ENCODE peak calls at places on chromosomes 3 and 15, in nine cellular contexts. H is neural crest cell; X is AG09319; I is mucosa of descending colon; T is CD4-positive, alpha-beta T cell; V is K562; Q is body of pancreas; E is CD8-positive, alpha-beta T cell; D is dorsolateral prefrontal cortex. U is an unnamed sample.

GRCh38 chr3:27752926-27753325 is 30.8 kb upstream of the EOMES start:
- DNase-seq in Q (no peak), X (no peak), D (no peak), I (no peak), T (no peak), V (no peak), H (no peak), E (no peak), U (no peak)

GRCh38 chr3:196238612-196239190 is 22.4 kb downstream of the SLC51A start:
- DNase-seq in H (no peak), I (no peak), V (no peak), T (no peak), Q (no peak), D (no peak), X (no peak), E (no peak), U (no peak)

GRCh38 chr3:45002680-45003079 is 23.4 kb upstream of the CLEC3B start:
- DNase-seq in Q (no peak), T (no peak), H (no peak), I (no peak), V (no peak), E (no peak), D (no peak), X (no peak), U (no peak)

GRCh38 chr15:61974118-61974517 is 86.1 kb downstream of the VPS13C start:
- DNase-seq in X (no peak), Q (no peak), H (no peak), D (no peak), I (no peak), T (no peak), V (no peak), E (no peak), U (no peak)

GRCh38 chr3:158794936-158795518 is 6.8 kb upstream of the MFSD1 start:
- DNase-seq in I (no peak), X (no peak), V (peak; percentile 47), D (no peak), E (no peak), Q (no peak), H (no peak), T (no peak), U (no peak)

GRCh38 chr3:33538678-33539339 is 98.6 kb upstream of the UBP1 start:
- DNase-seq in V (no peak), H (no peak), E (no peak), T (no peak), X (no peak), I (no peak), Q (no peak), D (no peak), U (no peak)

GRCh38 chr3:50550079-50550736 is 17.3 kb downstream of the C3orf18 start:
- DNase-seq in H (peak; percentile 83), X (no peak), E (peak; percentile 46), D (no peak), Q (peak; percentile 57), I (peak; percentile 75), T (peak; percentile 56), V (peak; percentile 66), U (no peak)

GRCh38 chr3:7800006-7800780 is 701.4 kb upstream of the LMCD1 start:
- DNase-seq in T (no peak), H (no peak), D (no peak), Q (no peak), V (no peak), I (no peak), E (no peak), X (no peak), U (no peak)

GRCh38 chr3:46986782-46987484 is 7.5 kb downstream of the NBEAL2 start:
- DNase-seq in D (no peak), E (no peak), H (no peak), Q (no peak), I (no peak), X (no peak), V (peak; percentile 79), T (no peak), U (no peak)

GRCh38 chr3:115194461-115194860 is 47.4 kb upstream of the ZBTB20 start:
- DNase-seq in Q (no peak), H (no peak), T (no peak), D (no peak), X (no peak), E (no peak), V (no peak), I (no peak), U (no peak)

GRCh38 chr15:91866371-91866905 is 12.9 kb downstream of the SLCO3A1 start:
- DNase-seq in D (no peak), H (no peak), X (no peak), Q (no peak), I (no peak), T (no peak), E (no peak), V (no peak), U (no peak)

GRCh38 chr15:74373056-74373650 is 5.7 kb upstream of the CYP11A1 start:
- DNase-seq in I (no peak), E (no peak), Q (no peak), H (no peak), X (no peak), T (no peak), V (no peak), D (no peak), U (no peak)

GRCh38 chr3:157310329-157311065 is 126.2 kb upstream of the PTX3 start:
- DNase-seq in V (no peak), I (no peak), X (no peak), H (no peak), Q (no peak), T (no peak), D (no peak), E (no peak), U (no peak)

GRCh38 chr3:58047806-58048205 is 39.6 kb downstream of the FLNB start:
- DNase-seq in Q (no peak), E (no peak), D (no peak), T (no peak), V (no peak), I (no peak), X (peak; percentile 78), H (no peak), U (no peak)

GRCh38 chr15:96330064-96330449 is 443 bp upstream of the NR2F2 start:
- DNase-seq in V (no peak), T (no peak), H (peak; percentile 68), Q (no peak), E (no peak), X (no peak), I (peak; percentile 70), D (no peak), U (no peak)

GRCh38 chr3:172273378-172273777 is 174.9 kb downstream of the GHSR start:
- DNase-seq in V (no peak), X (no peak), I (no peak), D (no peak), Q (no peak), E (no peak), T (no peak), H (no peak), U (no peak)

GRCh38 chr3:172277151-172277652 is 171.1 kb downstream of the GHSR start:
- DNase-seq in I (no peak), E (no peak), H (no peak), X (no peak), T (no peak), Q (no peak), D (no peak), V (no peak), U (no peak)

GRCh38 chr3:172275586-172275985 is 172.7 kb downstream of the GHSR start:
- DNase-seq in D (no peak), T (no peak), E (no peak), I (no peak), Q (no peak), X (no peak), H (no peak), V (no peak), U (no peak)

GRCh38 chr3:172274906-172275305 is 173.3 kb downstream of the GHSR start:
- DNase-seq in D (no peak), E (no peak), V (no peak), I (no peak), H (no peak), Q (no peak), T (no peak), X (no peak), U (no peak)

DNA sequence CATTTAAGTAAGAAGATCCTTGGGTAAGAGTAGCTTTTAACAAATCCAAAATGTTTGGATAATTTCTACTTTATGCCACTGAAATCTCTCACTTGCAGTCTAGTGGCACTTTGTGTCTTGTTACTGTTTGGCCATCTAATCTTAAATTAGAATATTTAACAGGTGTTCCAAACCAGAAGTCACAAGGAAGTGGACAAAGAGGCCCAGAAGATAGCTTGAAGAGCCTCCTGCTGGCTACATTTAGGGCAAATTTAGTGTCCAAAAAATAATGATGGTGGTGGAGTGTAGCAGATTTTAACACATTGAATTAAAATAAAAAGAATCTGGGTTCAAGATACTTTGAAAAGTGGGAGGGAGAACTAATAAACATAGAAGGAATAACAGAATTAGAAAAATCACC is 172.2 kb downstream of the GHSR start:
- DNase-seq in H (no peak), D (no peak), X (no peak), T (no peak), I (no peak), V (no peak), Q (no peak), E (no peak), U (no peak)
- TF ChIP-seq CTCF in H (no peak), D (no peak), X (peak; percentile 1), T (peak; percentile 9), I (no peak), V (peak; percentile 22), Q (peak; percentile 45), E (no peak), U (peak; percentile 18)

DNA sequence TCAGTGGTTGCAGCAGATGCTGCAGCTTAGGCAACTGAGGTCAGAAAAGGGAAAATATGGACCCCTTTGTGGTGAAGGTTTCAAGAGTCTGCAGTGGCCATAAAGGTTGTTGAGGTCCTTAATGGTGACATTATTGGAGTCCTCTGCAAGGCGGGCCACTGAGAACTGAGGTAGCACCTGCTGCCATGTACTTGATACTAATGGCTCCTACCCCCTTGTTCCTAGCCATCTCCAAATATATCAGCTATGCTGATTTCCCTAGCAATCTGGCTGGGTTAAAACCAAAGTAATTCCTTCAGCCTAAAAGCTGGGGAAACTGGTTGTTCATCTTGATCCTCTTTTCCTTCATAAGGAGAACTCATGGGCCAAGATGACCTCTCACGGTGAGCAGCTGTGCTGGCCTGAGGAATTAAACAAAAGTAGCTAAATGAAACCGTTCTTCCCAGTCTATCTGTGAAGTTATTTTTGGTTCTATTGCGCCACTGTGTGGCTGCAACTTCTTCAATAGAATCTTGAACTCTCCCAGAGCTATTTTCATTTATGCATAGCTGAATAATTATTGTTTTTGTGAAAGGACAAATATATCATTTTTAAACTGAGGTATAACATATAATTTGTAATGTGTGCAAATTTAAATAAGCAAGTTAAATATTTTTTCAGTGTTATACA is 76.1 kb upstream of the PLSCR4 start:
- DNase-seq in H (no peak), X (peak; percentile 53), V (no peak), D (no peak), T (no peak), E (no peak), I (peak; percentile 79), Q (peak; percentile 47), U (peak; percentile 54)
- TF ChIP-seq CTCF in H (peak; percentile 65), X (peak; percentile 61), V (peak; percentile 47), D (peak; percentile 55), T (no peak), E (no peak), I (no peak), Q (peak; percentile 79), U (peak; percentile 72)

GRCh38 chr15:44319385-44319784 is 30.9 kb downstream of the GOLM2 start:
- DNase-seq in Q (no peak), E (no peak), I (no peak), H (no peak), D (no peak), T (no peak), X (no peak), V (no peak), U (no peak)
- TF ChIP-seq CTCF in Q (no peak), E (no peak), I (no peak), H (no peak), D (no peak), T (no peak), X (no peak), V (peak; percentile 50), U (no peak)

GRCh38 chr3:173221010-173221409 is 80.0 kb upstream of the SPATA16 start:
- DNase-seq in Q (no peak), E (no peak), V (no peak), X (no peak), T (no peak), H (no peak), I (no peak), D (no peak), U (no peak)
- TF ChIP-seq CTCF in Q (no peak), E (no peak), V (peak; percentile 24), X (no peak), T (no peak), H (peak; percentile 49), I (no peak), D (peak; percentile 17), U (peak; percentile 29)